ENCODE peak calls at places on chromosome 12, in six cellular contexts. X, C, R, V, A and F are unnamed samples.

GRCh38 chr12:57832966-57833365 is 13.6 kb downstream of the CTDSP2 start:
- DNase-seq in X (no peak), C (no peak), R (no peak), V (peak; percentile 81), A (no peak), F (no peak)

GRCh38 chr12:63318933-63319332 is 167.9 kb upstream of the AVPR1A start:
- DNase-seq in X (no peak), C (no peak), R (no peak), V (no peak), A (no peak), F (no peak)

GRCh38 chr12:18942669-18943068 is 186.9 kb upstream of the PLEKHA5 start:
- DNase-seq in X (no peak), C (no peak), R (no peak), V (no peak), A (no peak), F (no peak)

GRCh38 chr12:6735448-6736191 is 11.8 kb downstream of the COPS7A start:
- DNase-seq in X (peak; percentile 43), C (peak; percentile 5), R (peak; percentile 71), V (peak; percentile 74), A (peak; percentile 76), F (peak; percentile 48)

GRCh38 chr12:111598637-111599458 is at the start of gene ATXN2:
- DNase-seq in X (peak; percentile 86), C (peak; percentile 43), R (peak; percentile 79), V (peak; percentile 92), A (peak; percentile 57), F (peak; percentile 66)

GRCh38 chr12:73731658-73732057 is 806.0 kb upstream of the ATXN7L3B start:
- DNase-seq in X (no peak), C (no peak), R (no peak), V (no peak), A (no peak), F (no peak)

GRCh38 chr12:123614531-123614930 is 12.6 kb downstream of the DDX55 start:
- DNase-seq in X (no peak), C (no peak), R (no peak), V (no peak), A (peak; percentile 73), F (no peak)

GRCh38 chr12:124442772-124443445 is 124.5 kb downstream of the NCOR2 start:
- DNase-seq in X (no peak), C (no peak), R (no peak), V (no peak), A (peak; percentile 75), F (no peak)

GRCh38 chr12:24562761-24563392 is 386.0 kb downstream of the BCAT1 start:
- DNase-seq in X (no peak), C (no peak), R (peak; percentile 60), V (peak; percentile 84), A (peak; percentile 43), F (peak; percentile 25)

GRCh38 chr12:24025153-24025798 is 75.8 kb upstream of the SOX5 start:
- DNase-seq in X (no peak), C (no peak), R (no peak), V (no peak), A (no peak), F (no peak)

GRCh38 chr12:67483871-67484554 is 164.5 kb upstream of the DYRK2 start:
- DNase-seq in X (no peak), C (no peak), R (no peak), V (no peak), A (no peak), F (no peak)

GRCh38 chr12:50211392-50212070 is 44.4 kb upstream of the CERS5 start:
- DNase-seq in X (no peak), C (no peak), R (no peak), V (no peak), A (peak; percentile 42), F (no peak)